ENCODE peak calls at places on chromosomes 16 and 17, in six cellular contexts. B, J, Q, Y, Z and R are unnamed samples.

GRCh38 chr17:62892870-62893338 is 73.1 kb upstream of the TANC2 start:
- DNase-seq in Z (no peak), Y (no peak), B (peak; percentile 80), Q (peak; percentile 38), J (peak; percentile 91), R (no peak)

GRCh38 chr16:25157476-25157875 is 45.9 kb downstream of the LCMT1 start:
- DNase-seq in Q (no peak), J (peak; percentile 9), Z (no peak), Y (no peak), B (no peak), R (no peak)

GRCh38 chr16:50632927-50633800 is 47.9 kb downstream of the SNX20 start:
- DNase-seq in Y (no peak), Z (no peak), Q (no peak), B (no peak), J (no peak), R (no peak)

GRCh38 chr17:80891096-80892018 is 100.3 kb upstream of the CHMP6 start:
- DNase-seq in Q (no peak), Z (no peak), B (peak; percentile 56), J (peak; percentile 98), Y (no peak), R (peak; percentile 78)

GRCh38 chr16:50879873-50880695 is 138.2 kb downstream of the CYLD start:
- DNase-seq in B (no peak), J (no peak), Q (no peak), Y (no peak), Z (no peak), R (no peak)

GRCh38 chr16:7423436-7423941 is 90.8 kb downstream of the RBFOX1 start:
- DNase-seq in Q (no peak), Y (no peak), J (no peak), Z (no peak), B (no peak), R (no peak)

GRCh38 chr16:78289368-78289767 is 189.9 kb downstream of the WWOX start:
- DNase-seq in B (no peak), Z (no peak), Q (no peak), J (no peak), Y (no peak), R (no peak)

GRCh38 chr17:75630071-75630917 is 2.9 kb upstream of the SMIM5 start:
- DNase-seq in Q (no peak), Y (no peak), J (no peak), Z (no peak), B (no peak), R (no peak)

GRCh38 chr17:66523378-66524174 is 221.2 kb downstream of the PRKCA start:
- DNase-seq in B (no peak), J (peak; percentile 69), Q (no peak), Z (no peak), Y (no peak), R (no peak)

GRCh38 chr16:88078111-88078775 is 127.0 kb downstream of the BANP start:
- DNase-seq in Y (no peak), Z (no peak), B (no peak), J (no peak), Q (no peak), R (no peak)

GRCh38 chr16:83717814-83718213 is 90.0 kb upstream of the HSBP1 start:
- DNase-seq in Q (peak; percentile 20), B (no peak), J (peak; percentile 92), Z (no peak), Y (no peak), R (no peak)

GRCh38 chr17:45345554-45346254 is 28.9 kb upstream of the MAP3K14 start:
- DNase-seq in Z (no peak), J (peak; percentile 70), Q (peak; percentile 35), B (no peak), Y (peak; percentile 54), R (peak; percentile 38)
- H3K27ac ChIP-seq in Z (peak overlapping the region; percentile 64), J (peak overlapping the region; percentile 55), Q (peak overlapping the region; percentile 80), B (no peak overlapping the region), Y (peak overlapping the region; percentile 72), R (no peak overlapping the region)

GRCh38 chr17:7916383-7916677 is 241 bp upstream of the RNF227 start:
- DNase-seq in Z (no peak), B (no peak), Y (no peak), Q (no peak), J (no peak), R (no peak)
- H3K4me3 ChIP-seq in Z (peak overlapping the region; percentile 63), B (peak overlapping the region; percentile 76), Y (peak overlapping the region; percentile 79), Q (peak overlapping the region; percentile 49), J (peak overlapping the region; percentile 70), R (peak overlapping the region; percentile 58)

GRCh38 chr16:1989826-1990335 is at the start of gene SYNGR3:
- DNase-seq in Q (no peak), Y (no peak), J (no peak), B (no peak), Z (no peak), R (no peak)
- H3K27ac ChIP-seq in Q (no peak within 1 kb of the TSS), Y (no peak within 1 kb of the TSS), J (no peak within 1 kb of the TSS), B (no peak within 1 kb of the TSS), Z (peak within 1 kb of the TSS; percentile 6), R (no peak within 1 kb of the TSS)

GRCh38 chr17:45430006-45430737 is 2.5 kb downstream of the ARHGAP27 start:
- DNase-seq in B (no peak), Y (no peak), Q (no peak), Z (no peak), J (no peak), R (no peak)

GRCh38 chr17:45431531-45432404 is 902 bp downstream of the ARHGAP27 start:
- DNase-seq in Z (no peak), B (peak; percentile 92), Q (peak; percentile 46), Y (peak; percentile 76), J (peak; percentile 39), R (no peak)

GRCh38 chr17:45429338-45430005 is 3.2 kb downstream of the ARHGAP27 start:
- DNase-seq in Y (no peak), J (no peak), B (no peak), Z (no peak), Q (no peak), R (no peak)

GRCh38 chr17:45432405-45433113 is at the start of gene ARHGAP27:
- DNase-seq in Q (peak; percentile 77), B (peak; percentile 72), Z (no peak), J (peak; percentile 7), Y (no peak), R (no peak)

GRCh38 chr17:45430738-45431530 is 1.7 kb downstream of the ARHGAP27 start:
- DNase-seq in Z (no peak), B (peak; percentile 74), Y (no peak), J (no peak), Q (no peak), R (no peak)
- H3K4me3 ChIP-seq in Z (peak overlapping the region; percentile 73), B (peak overlapping the region; percentile 79), Y (peak overlapping the region; percentile 74), J (peak overlapping the region; percentile 45), Q (peak overlapping the region; percentile 44), R (peak overlapping the region; percentile 50)

GRCh38 chr17:47201168-47201567 is 8.0 kb upstream of the MYL4 start:
- DNase-seq in B (no peak), Q (no peak), Z (no peak), J (no peak), Y (no peak), R (no peak)

GRCh38 chr17:47197821-47198220 is 8.7 kb upstream of the CDC27 start:
- DNase-seq in Y (no peak), Z (no peak), Q (no peak), B (no peak), J (peak; percentile 20), R (no peak)

GRCh38 chr17:47200325-47200663 is 8.9 kb upstream of the MYL4 start:
- DNase-seq in B (no peak), Z (no peak), J (no peak), Y (no peak), Q (no peak), R (no peak)

GRCh38 chr17:47203984-47204721 is 5.0 kb upstream of the MYL4 start:
- DNase-seq in B (no peak), J (peak; percentile 70), Z (no peak), Y (no peak), Q (no peak), R (no peak)

DNA sequence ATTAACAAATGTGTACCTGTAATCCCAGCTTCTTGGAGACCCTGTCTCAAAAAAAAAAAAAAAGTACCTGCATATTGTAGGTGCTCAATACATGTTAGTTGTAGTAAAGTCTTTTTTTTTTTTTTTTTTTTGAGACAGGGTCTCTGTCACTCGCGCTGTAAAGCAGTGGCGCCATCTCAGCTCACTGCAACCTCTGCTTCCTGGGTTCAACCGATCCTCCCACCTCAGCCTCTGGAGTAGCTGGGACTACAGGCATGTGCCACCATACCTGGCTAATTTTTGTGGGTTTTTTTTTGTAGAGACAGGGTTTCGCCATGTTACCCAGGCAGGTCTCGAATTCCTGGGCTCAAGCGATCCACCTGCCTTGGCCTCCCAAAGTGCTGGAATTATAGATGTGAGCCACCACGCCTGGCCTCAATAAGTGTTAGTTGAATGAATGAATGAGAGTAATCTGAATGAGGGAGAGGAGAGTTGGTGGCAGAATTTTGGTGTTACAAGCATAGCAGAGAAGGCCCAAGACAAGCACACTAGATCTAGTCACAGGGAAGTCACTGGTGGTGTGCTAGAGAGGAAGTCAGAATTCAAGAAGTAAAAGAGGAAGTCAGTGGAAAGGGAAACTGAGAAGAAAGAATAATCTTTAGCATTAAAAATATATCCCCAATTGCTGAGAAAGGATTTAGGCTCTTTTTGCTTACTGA is 9.4 kb upstream of the MYL4 start:
- DNase-seq in J (no peak), Z (no peak), Y (no peak), Q (no peak), B (no peak), R (no peak)
- H3K27ac ChIP-seq in J (no peak overlapping the region), Z (no peak overlapping the region), Y (no peak overlapping the region), Q (no peak overlapping the region), B (peak overlapping the region; percentile 79), R (no peak overlapping the region)

GRCh38 chr16:20866792-20867191 is 33.4 kb downstream of the DCUN1D3 start:
- DNase-seq in J (no peak), Q (no peak), B (no peak), Z (no peak), Y (no peak), R (no peak)

GRCh38 chr16:20868890-20869289 is 31.3 kb downstream of the DCUN1D3 start:
- DNase-seq in B (peak; percentile 81), Z (no peak), Q (peak; percentile 86), Y (peak; percentile 91), J (peak; percentile 69), R (peak; percentile 84)

GRCh38 chr16:20867585-20867984 is 32.6 kb downstream of the DCUN1D3 start:
- DNase-seq in Y (no peak), B (no peak), J (peak; percentile 76), Q (no peak), Z (no peak), R (no peak)

GRCh38 chr16:20865420-20866126 is 34.6 kb downstream of the DCUN1D3 start:
- DNase-seq in Q (no peak), B (no peak), Y (no peak), J (peak; percentile 77), Z (no peak), R (no peak)

DNA sequence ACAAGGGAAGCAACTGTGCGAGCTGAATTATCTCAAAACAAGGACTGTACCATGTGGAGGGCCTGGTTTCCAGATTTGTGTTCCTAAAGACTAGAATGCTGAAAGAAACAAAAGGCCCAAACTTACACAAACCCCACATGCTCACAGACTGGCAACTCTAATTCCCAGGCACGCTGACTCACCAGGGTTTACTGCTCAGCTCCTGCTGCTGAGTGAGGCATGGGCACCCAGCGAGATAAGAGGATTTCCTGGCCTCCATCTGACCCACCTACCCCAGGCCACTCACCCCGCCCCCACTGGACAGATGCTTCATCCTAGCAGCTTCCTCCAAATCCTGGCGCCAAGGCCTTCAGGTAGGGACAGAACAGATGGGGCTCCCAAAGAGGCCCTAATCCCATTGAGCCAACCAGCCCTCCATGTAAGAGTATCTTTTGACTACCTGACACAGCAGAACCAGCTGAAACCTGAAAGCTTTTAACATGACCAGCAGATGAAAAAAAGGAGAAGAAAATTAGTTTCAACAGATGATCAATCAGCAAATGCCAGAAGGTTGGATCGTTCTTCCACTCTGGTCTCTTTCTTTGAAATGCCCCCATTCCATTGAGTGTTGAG is 33.9 kb downstream of the DCUN1D3 start:
- DNase-seq in Y (peak; percentile 82), J (peak; percentile 91), B (peak; percentile 61), Q (peak; percentile 29), Z (no peak), R (peak; percentile 38)
- H3K4me3 ChIP-seq in Y (no peak overlapping the region), J (no peak overlapping the region), B (no peak overlapping the region), Q (no peak overlapping the region), Z (no peak overlapping the region), R (no peak overlapping the region)